ENCODE peak calls at places on chromosomes 13 and 19, in four cellular contexts. H is stimulated activated CD8-positive, alpha-beta memory T cell treated with anti-CD3 and anti-CD28 coated beads, Interleukin-2, amount 100 ng/mL, for 48 hours; B is aorta; S is GM23248. V is an unnamed sample.

GRCh38 chr13:99311748-99312492 is 4.7 kb upstream of the GPR183 start:
- DNase-seq in H (no peak), B (no peak), S (peak; percentile 67), V (no peak)

GRCh38 chr19:38434549-38435051 is 1.1 kb downstream of the RYR1 start:
- DNase-seq in H (no peak), B (peak; percentile 64), S (no peak), V (no peak)

GRCh38 chr13:97145057-97145456 is 77.1 kb upstream of the MBNL2 start:
- DNase-seq in H (no peak), B (no peak), S (no peak), V (no peak)

GRCh38 chr13:23350009-23350408 is 83.5 kb downstream of the SACS start:
- DNase-seq in H (no peak), B (no peak), S (peak; percentile 67), V (no peak)

GRCh38 chr19:30449673-30450072 is 77.5 kb downstream of the ZNF536 start:
- DNase-seq in H (no peak), B (no peak), S (no peak), V (no peak)

GRCh38 chr19:10089801-10090375 is 3.8 kb downstream of the SHFL start:
- DNase-seq in H (no peak), B (no peak), S (no peak), V (no peak)

GRCh38 chr13:46385946-46386345 is 1.1 kb downstream of the RUBCNL start:
- DNase-seq in H (no peak), B (no peak), S (peak; percentile 20), V (peak; percentile 34)

GRCh38 chr13:42151781-42152180 is 103.3 kb downstream of the DGKH start:
- DNase-seq in H (no peak), B (no peak), S (no peak), V (no peak)

GRCh38 chr13:90800082-90800746 is 547.3 kb upstream of the MIR17HG start:
- DNase-seq in H (no peak), B (peak; percentile 88), S (no peak), V (peak; percentile 1)

GRCh38 chr13:106473174-106473573 is 62.3 kb downstream of the EFNB2 start:
- DNase-seq in H (no peak), B (no peak), S (no peak), V (no peak)

GRCh38 chr13:59452189-59452588 is 711.5 kb downstream of the DIAPH3 start:
- DNase-seq in H (no peak), B (no peak), S (no peak), V (no peak)

GRCh38 chr19:38877781-38878574 is at the start of gene RINL:
- DNase-seq in H (peak; percentile 51), B (no peak), S (no peak), V (no peak)

GRCh38 chr19:18419195-18419698 is at the start of gene SSBP4:
- DNase-seq in H (peak; percentile 65), B (peak; percentile 85), S (peak; percentile 93), V (peak; percentile 69)

GRCh38 chr19:9972103-9972502 is 35.8 kb upstream of the OLFM2 start:
- DNase-seq in H (no peak), B (no peak), S (no peak), V (no peak)

GRCh38 chr13:52104624-52105023 is 24.2 kb downstream of the NEK5 start:
- DNase-seq in H (no peak), B (no peak), S (peak; percentile 7), V (no peak)

GRCh38 chr19:18764591-18765051 is 26.5 kb downstream of the COMP start:
- DNase-seq in H (no peak), B (no peak), S (peak; percentile 83), V (peak; percentile 88)

GRCh38 chr13:106537521-106537920 is 2.1 kb upstream of the EFNB2 start:
- DNase-seq in H (no peak), B (no peak), S (no peak), V (no peak)

GRCh38 chr13:27053902-27054595 is 117.6 kb downstream of the USP12 start:
- DNase-seq in H (no peak), B (no peak), S (peak; percentile 94), V (peak; percentile 95)

GRCh38 chr19:16594131-16594586 is 21.9 kb upstream of the SLC35E1 start:
- DNase-seq in H (peak; percentile 40), B (no peak), S (no peak), V (no peak)

GRCh38 chr13:97002581-97002980 is 8.3 kb upstream of the OXGR1 start:
- DNase-seq in H (no peak), B (no peak), S (peak; percentile 17), V (peak; percentile 34)

GRCh38 chr13:34750078-34750703 is 191.9 kb upstream of the NBEA start:
- DNase-seq in H (no peak), B (no peak), S (peak; percentile 12), V (peak; percentile 34)

GRCh38 chr13:39269411-39269810 is 231.2 kb downstream of the NHLRC3 start:
- DNase-seq in H (no peak), B (no peak), S (no peak), V (no peak)

GRCh38 chr19:56312787-56313343 is 1.8 kb downstream of the ZSCAN5A start:
- DNase-seq in H (no peak), B (no peak), S (no peak), V (no peak)

GRCh38 chr19:1650627-1651009 is 1.8 kb downstream of the TCF3 start:
- DNase-seq in H (no peak), B (peak; percentile 42), S (peak; percentile 34), V (peak; percentile 21)

GRCh38 chr19:7355151-7355845 is 6.6 kb downstream of the ARHGEF18 start:
- DNase-seq in H (no peak), B (no peak), S (peak; percentile 85), V (peak; percentile 47)

GRCh38 chr19:38255759-38256052 is 468 bp downstream of the PPP1R14A start:
- DNase-seq in H (no peak), B (no peak), S (no peak), V (no peak)

GRCh38 chr13:73440296-73440895 is 381.6 kb downstream of the KLF5 start:
- DNase-seq in H (no peak), B (no peak), S (peak; percentile 16), V (peak; percentile 18)

GRCh38 chr13:80823472-80823871 is 482.5 kb upstream of the SPRY2 start:
- DNase-seq in H (no peak), B (no peak), S (no peak), V (no peak)

GRCh38 chr19:40683437-40683836 is 7.0 kb downstream of the NUMBL start:
- DNase-seq in H (no peak), B (no peak), S (no peak), V (no peak)

GRCh38 chr13:47426126-47426849 is 529.4 kb upstream of the HTR2A start:
- DNase-seq in H (no peak), B (peak; percentile 53), S (peak; percentile 96), V (peak; percentile 73)

GRCh38 chr13:98481511-98481951 is 95.4 kb downstream of the STK24 start:
- DNase-seq in H (no peak), B (no peak), S (no peak), V (no peak)

GRCh38 chr19:7605490-7606222 is 10.0 kb downstream of the CAMSAP3 start:
- DNase-seq in H (peak; percentile 15), B (no peak), S (peak; percentile 19), V (peak; percentile 47)

GRCh38 chr19:50801107-50801506 is 10.9 kb downstream of the ACP4 start:
- DNase-seq in H (no peak), B (no peak), S (no peak), V (no peak)

V was measured in M059J.